ENCODE peak calls at places on chromosome 5, in five cellular contexts. H is lower leg skin, S is SW480, A is EL, N is kidney glomerular epithelial cell. B is an unnamed sample.

GRCh38 chr5:66149950-66150349 is 5.8 kb downstream of the SREK1 start:
- DNase-seq in H (no peak), S (no peak), A (no peak), N (no peak), B (no peak)

GRCh38 chr5:177194278-177194677 is 60.7 kb downstream of the NSD1 start:
- DNase-seq in H (no peak), S (peak), A (peak), N (peak), B (peak)

GRCh38 chr5:65390208-65390607 is 91.5 kb downstream of the ADAMTS6 start:
- DNase-seq in H (no peak), S (no peak), A (no peak), N (no peak), B (no peak)

GRCh38 chr5:37043693-37044092 is 167.1 kb downstream of the NIPBL start:
- DNase-seq in H (no peak), S (no peak), A (no peak), N (no peak), B (no peak)

GRCh38 chr5:54443264-54443663 is 12.2 kb upstream of the HSPB3 start:
- DNase-seq in H (no peak), S (peak), A (peak), N (peak), B (peak)

GRCh38 chr5:179840766-179841165 is 17.9 kb downstream of the MRNIP start:
- DNase-seq in H (no peak), S (no peak), A (no peak), N (no peak), B (no peak)

GRCh38 chr5:174919351-174919750 is 195.0 kb downstream of the MSX2 start:
- DNase-seq in H (no peak), S (no peak), A (no peak), N (no peak), B (no peak)

GRCh38 chr5:82563745-82564144 is 285.6 kb upstream of the RPS23 start:
- DNase-seq in H (no peak), S (no peak), A (no peak), N (no peak), B (no peak)

GRCh38 chr5:135047347-135047695 is 13.3 kb upstream of the PITX1 start:
- DNase-seq in H (no peak), S (no peak), A (no peak), N (no peak), B (no peak)

GRCh38 chr5:163410505-163410904 is 26.9 kb upstream of the CCNG1 start:
- DNase-seq in H (no peak), S (no peak), A (no peak), N (no peak), B (no peak)

GRCh38 chr5:124544366-124545055 is 201.9 kb downstream of the ZNF608 start:
- DNase-seq in H (no peak), S (peak), A (no peak), N (peak), B (no peak)

GRCh38 chr5:150489358-150490295 is 18.3 kb upstream of the NDST1 start:
- DNase-seq in H (no peak), S (no peak), A (peak), N (no peak), B (peak)

GRCh38 chr5:80753712-80754111 is 98.9 kb upstream of the DHFR start:
- DNase-seq in H (no peak), S (no peak), A (no peak), N (no peak), B (no peak)

GRCh38 chr5:149618581-149619248 is 37.4 kb downstream of the ARHGEF37 start:
- DNase-seq in H (no peak), S (peak), A (peak), N (peak), B (peak)

GRCh38 chr5:149636861-149637246 is 55.6 kb downstream of the ARHGEF37 start:
- DNase-seq in H (no peak), S (peak), A (peak), N (peak), B (no peak)

GRCh38 chr5:108381034-108381954 is 604 bp downstream of the FBXL17 start:
- DNase-seq in H (peak), S (peak), A (peak), N (peak), B (peak)

GRCh38 chr5:61052870-61053269 is 107.9 kb downstream of the NDUFAF2 start:
- DNase-seq in H (no peak), S (peak), A (peak), N (peak), B (peak)

GRCh38 chr5:131254741-131255140 is 9.1 kb upstream of the CDC42SE2 start:
- DNase-seq in H (no peak), S (no peak), A (no peak), N (no peak), B (no peak)

GRCh38 chr5:97231025-97231636 is 48.1 kb upstream of the RIOK2 start:
- DNase-seq in H (no peak), S (peak), A (peak), N (peak), B (peak)

GRCh38 chr5:163161512-163161911 is 275.9 kb upstream of the CCNG1 start:
- DNase-seq in H (no peak), S (no peak), A (no peak), N (no peak), B (no peak)

GRCh38 chr5:27336817-27337216 is 298.4 kb upstream of the CDH9 start:
- DNase-seq in H (no peak), S (no peak), A (no peak), N (no peak), B (no peak)

GRCh38 chr5:180813418-180813817 is 10.8 kb upstream of the MGAT1 start:
- DNase-seq in H (peak), S (peak), A (no peak), N (no peak), B (no peak)

GRCh38 chr5:175657593-175658271 is at the start of gene HRH2:
- DNase-seq in H (no peak), S (no peak), A (no peak), N (no peak), B (no peak)

GRCh38 chr5:107812570-107813141 is 141.9 kb upstream of the EFNA5 start:
- DNase-seq in H (no peak), S (no peak), A (peak), N (no peak), B (peak)

GRCh38 chr5:163347671-163348070 is 89.7 kb upstream of the CCNG1 start:
- DNase-seq in H (no peak), S (peak), A (peak), N (peak), B (peak)

GRCh38 chr5:2704111-2704510 is 47.4 kb downstream of the IRX2 start:
- DNase-seq in H (peak), S (no peak), A (no peak), N (no peak), B (no peak)

GRCh38 chr5:26482817-26483375 is 555.5 kb downstream of the CDH9 start:
- DNase-seq in H (no peak), S (peak), A (no peak), N (no peak), B (no peak)

GRCh38 chr5:154302181-154302580 is 111.6 kb downstream of the GALNT10 start:
- DNase-seq in H (no peak), S (no peak), A (no peak), N (peak), B (no peak)